ENCODE peak calls at places on chromosomes 2 and 18, in ten cellular contexts. V is GM06990; R is glutamatergic neuron; S is activated CD4-positive, alpha-beta T cell treated with anti-CD3 and anti-CD28 coated beads, Interleukin-2, amount 50 U/mL, for 24 hours; I is activated T-cell treated with anti-CD3 and anti-CD28 coated beads, Interleukin-2, amount 50 U/mL, for 4 hours; N is breast epithelium; Y is NCI-H1436; J is H7; O is IMR-90; G is LoVo. U is an unnamed sample.

GRCh38 chr2:166293984-166294383 is 81.8 kb downstream of the SCN9A start:
- DNase-seq in O (peak; percentile 41), I (no peak), J (no peak), V (no peak), N (no peak), S (no peak), G (no peak), R (no peak), Y (no peak), U (no peak)

GRCh38 chr2:1586946-1587840 is 157.1 kb downstream of the PXDN start:
- DNase-seq in J (no peak), R (no peak), S (no peak), O (no peak), Y (no peak), V (no peak), I (no peak), N (no peak), G (peak; percentile 65), U (no peak)

GRCh38 chr18:46464926-46465655 is 191.9 kb downstream of the LOXHD1 start:
- DNase-seq in G (no peak), I (no peak), Y (no peak), N (no peak), R (no peak), S (no peak), J (no peak), V (no peak), O (no peak), U (no peak)

GRCh38 chr2:105397959-105398521 is 811 bp downstream of the FHL2 start:
- DNase-seq in R (no peak), S (no peak), G (no peak), I (no peak), O (no peak), J (no peak), N (no peak), Y (no peak), V (no peak), U (no peak)

GRCh38 chr2:154263206-154263605 is 391.5 kb downstream of the GALNT13 start:
- DNase-seq in S (no peak), Y (no peak), V (no peak), J (no peak), N (no peak), I (no peak), O (no peak), G (no peak), R (no peak), U (no peak)

GRCh38 chr2:120539937-120540718 is 194.2 kb downstream of the INHBB start:
- DNase-seq in O (peak; percentile 92), Y (peak; percentile 56), R (peak; percentile 39), J (peak; percentile 66), G (no peak), N (peak; percentile 43), S (no peak), V (no peak), I (no peak), U (peak; percentile 81)

GRCh38 chr2:158153270-158154015 is 51.8 kb downstream of the UPP2 start:
- DNase-seq in G (no peak), S (no peak), I (no peak), V (no peak), Y (no peak), J (no peak), O (no peak), R (no peak), N (no peak), U (no peak)

GRCh38 chr2:215751200-215751910 is 262.0 kb downstream of the MREG start:
- DNase-seq in J (no peak), V (no peak), G (no peak), R (no peak), O (peak; percentile 93), Y (no peak), I (no peak), S (no peak), N (no peak), U (no peak)

GRCh38 chr2:175926272-175926671 is 75.8 kb downstream of the LNPK start:
- DNase-seq in S (no peak), G (no peak), I (no peak), O (peak; percentile 64), Y (no peak), V (no peak), J (no peak), R (no peak), N (no peak), U (no peak)

GRCh38 chr18:61949946-61950345 is 57.1 kb upstream of the RNF152 start:
- DNase-seq in O (peak; percentile 74), G (no peak), Y (no peak), S (no peak), V (no peak), I (no peak), J (no peak), R (no peak), N (peak; percentile 84), U (no peak)

GRCh38 chr2:239147376-239147775 is 253.4 kb downstream of the HDAC4 start:
- DNase-seq in I (no peak), S (no peak), G (no peak), O (no peak), J (no peak), Y (no peak), R (peak; percentile 7), N (no peak), V (no peak), U (no peak)

GRCh38 chr2:240507778-240508251 is 50.0 kb downstream of the ANKMY1 start:
- DNase-seq in Y (no peak), V (no peak), R (no peak), J (peak; percentile 38), S (no peak), N (peak; percentile 8), O (no peak), G (no peak), I (no peak), U (peak; percentile 16)

GRCh38 chr2:74052732-74053712 is 68.3 kb downstream of the TET3 start:
- DNase-seq in I (no peak), J (no peak), V (no peak), Y (no peak), R (no peak), N (no peak), S (no peak), G (no peak), O (no peak), U (no peak)

GRCh38 chr2:234453216-234453615 is 43.7 kb downstream of the ARL4C start:
- DNase-seq in V (no peak), O (no peak), Y (no peak), I (no peak), R (no peak), G (no peak), J (no peak), S (no peak), N (no peak), U (no peak)

GRCh38 chr2:111705206-111705605 is 178.8 kb downstream of the ANAPC1 start:
- DNase-seq in O (no peak), Y (no peak), G (no peak), N (no peak), V (no peak), J (peak; percentile 6), I (no peak), S (no peak), R (no peak), U (no peak)

GRCh38 chr2:95043300-95043786 is 17.8 kb downstream of the MAL start:
- DNase-seq in I (no peak), J (peak; percentile 75), Y (no peak), G (peak; percentile 20), V (no peak), N (peak; percentile 63), S (no peak), O (peak; percentile 90), R (no peak), U (no peak)

GRCh38 chr18:12154356-12154755 is 60.7 kb downstream of the ANKRD62 start:
- DNase-seq in G (no peak), N (no peak), O (no peak), V (no peak), J (no peak), R (no peak), S (no peak), Y (no peak), I (no peak), U (no peak)

GRCh38 chr2:240586919-240587800 is 626 bp downstream of the CAPN10 start:
- DNase-seq in S (peak; percentile 30), G (no peak), J (peak; percentile 86), I (peak; percentile 49), V (no peak), O (no peak), N (no peak), R (peak; percentile 47), Y (peak; percentile 39), U (peak; percentile 58)

GRCh38 chr18:67665266-67665665 is 148.7 kb upstream of the DSEL start:
- DNase-seq in I (no peak), O (peak; percentile 62), G (no peak), R (no peak), N (no peak), J (no peak), Y (no peak), V (no peak), S (no peak), U (no peak)

GRCh38 chr18:79577451-79578395 is 101.9 kb upstream of the CTDP1 start:
- DNase-seq in S (no peak), R (peak; percentile 14), V (no peak), O (peak; percentile 49), N (no peak), I (no peak), J (no peak), G (no peak), Y (no peak), U (no peak)

GRCh38 chr2:134238371-134238770 is 15.5 kb upstream of the MGAT5 start:
- DNase-seq in O (peak; percentile 77), J (no peak), I (no peak), R (no peak), G (no peak), S (no peak), Y (no peak), N (no peak), V (no peak), U (no peak)

GRCh38 chr2:64766841-64767669 is 113.3 kb upstream of the SERTAD2 start:
- DNase-seq in I (no peak), S (no peak), N (no peak), R (no peak), O (peak; percentile 53), V (peak; percentile 60), Y (no peak), J (no peak), G (no peak), U (no peak)

GRCh38 chr2:143513081-143513480 is 383.9 kb downstream of the ARHGAP15 start:
- DNase-seq in I (no peak), O (peak; percentile 75), G (no peak), Y (no peak), R (peak; percentile 37), J (peak; percentile 32), S (no peak), N (no peak), V (no peak), U (peak; percentile 50)

GRCh38 chr2:16140771-16141640 is 200.7 kb downstream of the MYCN start:
- DNase-seq in J (no peak), R (no peak), O (no peak), N (no peak), G (no peak), I (no peak), S (no peak), V (no peak), Y (no peak), U (no peak)

GRCh38 chr2:237433920-237434319 is 20.0 kb upstream of the COL6A3 start:
- DNase-seq in V (no peak), O (no peak), S (no peak), I (no peak), G (no peak), Y (peak; percentile 48), R (no peak), N (no peak), J (no peak), U (no peak)

GRCh38 chr2:179265082-179265575 is 497 bp upstream of the SESTD1 start:
- DNase-seq in V (no peak), O (peak; percentile 66), R (no peak), I (no peak), J (no peak), Y (no peak), S (no peak), G (no peak), N (no peak), U (no peak)

GRCh38 chr2:56169521-56169920 is 14.3 kb upstream of the CCDC85A start:
- DNase-seq in N (no peak), G (no peak), V (no peak), O (no peak), Y (no peak), J (no peak), I (no peak), R (no peak), S (no peak), U (no peak)

GRCh38 chr2:169683054-169683424 is 11.2 kb downstream of the CFAP210 start:
- DNase-seq in J (no peak), G (no peak), O (no peak), Y (no peak), S (no peak), N (no peak), R (no peak), V (no peak), I (no peak), U (no peak)